ENCODE peak calls at places on chromosomes 2 and 18, in four cellular contexts. H is H9, N is mesendoderm, M is neuronal stem cell. Y is an unnamed sample.

GRCh38 chr18:48680871-48681270 is 142.0 kb downstream of the CTIF start:
- DNase-seq in N (no peak), H (no peak), M (peak; percentile 61), Y (no peak)

GRCh38 chr2:183125659-183126341 is 1.6 kb downstream of the NUP35 start:
- DNase-seq in N (peak; percentile 49), H (no peak), M (no peak), Y (no peak)

GRCh38 chr2:56132138-56132537 is 51.7 kb upstream of the CCDC85A start:
- DNase-seq in H (no peak), M (peak; percentile 41), N (peak; percentile 46), Y (no peak)

GRCh38 chr18:22098563-22098989 is 70.8 kb upstream of the GATA6 start:
- DNase-seq in M (no peak), H (no peak), N (no peak), Y (no peak)

GRCh38 chr18:75170022-75170789 is 38.7 kb downstream of the PTGR3 start:
- DNase-seq in N (peak; percentile 11), H (no peak), M (no peak), Y (peak; percentile 38)

GRCh38 chr2:239203443-239204142 is 197.2 kb downstream of the HDAC4 start:
- DNase-seq in N (no peak), M (no peak), H (no peak), Y (no peak)

GRCh38 chr2:174699993-174700766 is 64.1 kb downstream of the CHRNA1 start:
- DNase-seq in M (peak; percentile 45), N (peak; percentile 73), H (no peak), Y (no peak)

GRCh38 chr2:237152361-237152760 is 66.7 kb downstream of the COPS8 start:
- DNase-seq in H (no peak), M (no peak), N (no peak), Y (no peak)

GRCh38 chr18:55356815-55357214 is 231.2 kb downstream of the TCF4 start:
- DNase-seq in M (no peak), H (no peak), N (no peak), Y (no peak)

GRCh38 chr2:214881647-214882205 is 72.2 kb upstream of the BARD1 start:
- DNase-seq in H (no peak), N (no peak), M (no peak), Y (no peak)

GRCh38 chr2:165874445-165875039 is 79.0 kb downstream of the TTC21B start:
- DNase-seq in H (no peak), N (peak; percentile 82), M (peak; percentile 32), Y (peak; percentile 80)

GRCh38 chr2:218319813-218320360 is 27.6 kb upstream of the TMBIM1 start:
- DNase-seq in M (no peak), H (no peak), N (no peak), Y (no peak)

GRCh38 chr18:49690307-49690706 is 123.0 kb downstream of the ACAA2 start:
- DNase-seq in N (no peak), M (no peak), H (no peak), Y (no peak)

GRCh38 chr2:231597014-231597611 is 4.4 kb downstream of the TEX44 start:
- DNase-seq in M (no peak), H (no peak), N (no peak), Y (peak; percentile 85)

GRCh38 chr2:240917684-240918257 is 11.6 kb downstream of the CROCC2 start:
- DNase-seq in M (no peak), H (peak; percentile 18), N (no peak), Y (no peak)

GRCh38 chr2:177433402-177433801 is 40.8 kb downstream of the AGPS start:
- DNase-seq in H (no peak), M (no peak), N (no peak), Y (no peak)

GRCh38 chr2:64273524-64274398 is 129.5 kb upstream of the PELI1 start:
- DNase-seq in N (peak; percentile 94), H (no peak), M (no peak), Y (peak; percentile 7)

GRCh38 chr2:171785450-171785849 is 98.2 kb downstream of the DYNC1I2 start:
- DNase-seq in M (no peak), N (no peak), H (no peak), Y (no peak)

GRCh38 chr2:126637393-126637792 is 18.6 kb upstream of the GYPC start:
- DNase-seq in M (no peak), H (no peak), N (no peak), Y (no peak)

GRCh38 chr18:13376298-13376840 is 157.8 kb downstream of the LDLRAD4 start:
- DNase-seq in H (no peak), N (no peak), M (no peak), Y (no peak)

GRCh38 chr18:49111191-49111988 is 160.6 kb upstream of the SMAD7 start:
- DNase-seq in N (no peak), H (no peak), M (no peak), Y (peak; percentile 70)

GRCh38 chr18:33647365-33647764 is 69.3 kb downstream of the ASXL3 start:
- DNase-seq in H (no peak), M (no peak), N (no peak), Y (no peak)

GRCh38 chr2:174344716-174345472 is 10.1 kb downstream of the SP9 start:
- DNase-seq in M (peak; percentile 54), H (no peak), N (peak; percentile 74), Y (peak; percentile 57)

GRCh38 chr2:43059183-43059897 is 167.1 kb downstream of the ZFP36L2 start:
- DNase-seq in H (no peak), N (no peak), M (no peak), Y (no peak)

GRCh38 chr2:2573205-2573604 is 242.1 kb upstream of the MYT1L start:
- DNase-seq in N (no peak), M (no peak), H (no peak), Y (no peak)

GRCh38 chr2:68357608-68358337 is 7.3 kb upstream of the PLEK start:
- DNase-seq in N (peak; percentile 79), M (peak; percentile 20), H (peak; percentile 81), Y (peak; percentile 59)

GRCh38 chr18:8788503-8789429 is 83.4 kb downstream of the MTCL1 start:
- DNase-seq in M (no peak), N (no peak), H (no peak), Y (peak; percentile 41)

GRCh38 chr2:1603521-1603920 is 140.8 kb downstream of the PXDN start:
- DNase-seq in N (no peak), M (no peak), H (no peak), Y (no peak)

GRCh38 chr18:61308795-61309393 is 24.3 kb upstream of the CDH20 start:
- DNase-seq in H (no peak), M (no peak), N (no peak), Y (peak; percentile 25)

GRCh38 chr2:216389565-216389964 is 17.3 kb upstream of the MARCHF4 start:
- DNase-seq in N (no peak), M (no peak), H (no peak), Y (peak; percentile 56)

GRCh38 chr2:9775351-9775750 is 67.9 kb upstream of the TAF1B start:
- DNase-seq in H (no peak), M (no peak), N (no peak), Y (no peak)

GRCh38 chr2:11867926-11868325 is 121.5 kb downstream of the LPIN1 start:
- DNase-seq in H (no peak), M (no peak), N (no peak), Y (no peak)

GRCh38 chr2:162938387-162938786 is 99.8 kb upstream of the KCNH7 start:
- DNase-seq in M (no peak), N (peak; percentile 19), H (peak; percentile 76), Y (no peak)

GRCh38 chr2:112198780-112199179 is 56.1 kb downstream of the ZC3H8 start:
- DNase-seq in M (no peak), H (no peak), N (no peak), Y (no peak)

GRCh38 chr2:84840306-84840705 is 40.6 kb downstream of the TRABD2A start:
- DNase-seq in N (peak; percentile 73), H (no peak), M (no peak), Y (peak; percentile 86)

GRCh38 chr2:84836215-84836614 is 44.7 kb downstream of the TRABD2A start:
- DNase-seq in M (no peak), H (no peak), N (no peak), Y (no peak)

GRCh38 chr2:84838434-84839145 is 42.3 kb downstream of the TRABD2A start:
- DNase-seq in M (no peak), H (no peak), N (no peak), Y (peak; percentile 57)

GRCh38 chr2:84841577-84841976 is 39.3 kb downstream of the TRABD2A start:
- DNase-seq in M (no peak), N (no peak), H (no peak), Y (no peak)

GRCh38 chr2:84839851-84840250 is 41.0 kb downstream of the TRABD2A start:
- DNase-seq in H (no peak), M (no peak), N (peak; percentile 49), Y (no peak)
- H4K8ac ChIP-seq in H (no peak overlapping the region), M (no peak overlapping the region), N (no peak overlapping the region), Y (no peak overlapping the region)

GRCh38 chr18:57970356-57971095 is 73.5 kb upstream of the NEDD4L start:
- DNase-seq in N (peak; percentile 70), H (peak; percentile 68), M (no peak), Y (peak; percentile 87)
- H4K8ac ChIP-seq in N (no peak overlapping the region), H (no peak overlapping the region), M (no peak overlapping the region), Y (no peak overlapping the region)

DNA sequence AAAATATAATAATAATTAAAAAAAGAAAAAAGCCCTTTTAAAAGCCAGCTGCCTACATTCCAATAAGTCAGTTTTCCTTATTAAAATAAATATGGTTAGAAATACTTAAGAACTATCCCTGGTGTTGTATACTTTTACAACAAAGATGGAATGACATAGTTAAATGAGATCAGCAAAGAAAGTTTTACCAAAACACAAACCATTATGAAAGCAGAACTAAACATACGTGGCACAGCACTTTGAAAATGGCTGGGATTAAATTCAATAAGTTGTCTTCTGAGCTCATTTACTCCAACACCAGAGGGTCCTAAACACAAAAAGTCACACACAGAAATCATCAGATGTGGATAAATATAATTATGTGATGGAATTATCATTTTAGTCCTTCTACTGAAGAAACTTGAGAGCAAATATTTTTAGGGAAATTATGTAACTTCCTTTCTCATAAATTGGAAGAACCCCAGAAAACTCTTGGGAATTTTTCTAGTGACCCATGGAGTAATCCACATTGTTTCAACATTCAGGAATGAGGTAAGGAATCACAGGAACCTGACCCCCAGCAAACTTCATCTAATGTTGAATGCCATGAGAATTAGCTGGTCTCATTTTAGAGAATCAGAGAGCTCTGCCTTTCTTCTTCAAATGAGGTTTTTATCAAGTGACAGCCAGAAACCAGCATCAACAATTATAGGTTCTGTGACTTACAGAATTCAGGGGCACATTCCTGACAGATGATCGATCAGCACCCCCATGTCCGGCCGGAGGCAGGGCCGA is 11.5 kb upstream of the TMEM237 start:
- DNase-seq in N (no peak), M (no peak), H (no peak), Y (peak; percentile 39)
- H4K8ac ChIP-seq in N (no peak overlapping the region), M (no peak overlapping the region), H (no peak overlapping the region), Y (no peak overlapping the region)

DNA sequence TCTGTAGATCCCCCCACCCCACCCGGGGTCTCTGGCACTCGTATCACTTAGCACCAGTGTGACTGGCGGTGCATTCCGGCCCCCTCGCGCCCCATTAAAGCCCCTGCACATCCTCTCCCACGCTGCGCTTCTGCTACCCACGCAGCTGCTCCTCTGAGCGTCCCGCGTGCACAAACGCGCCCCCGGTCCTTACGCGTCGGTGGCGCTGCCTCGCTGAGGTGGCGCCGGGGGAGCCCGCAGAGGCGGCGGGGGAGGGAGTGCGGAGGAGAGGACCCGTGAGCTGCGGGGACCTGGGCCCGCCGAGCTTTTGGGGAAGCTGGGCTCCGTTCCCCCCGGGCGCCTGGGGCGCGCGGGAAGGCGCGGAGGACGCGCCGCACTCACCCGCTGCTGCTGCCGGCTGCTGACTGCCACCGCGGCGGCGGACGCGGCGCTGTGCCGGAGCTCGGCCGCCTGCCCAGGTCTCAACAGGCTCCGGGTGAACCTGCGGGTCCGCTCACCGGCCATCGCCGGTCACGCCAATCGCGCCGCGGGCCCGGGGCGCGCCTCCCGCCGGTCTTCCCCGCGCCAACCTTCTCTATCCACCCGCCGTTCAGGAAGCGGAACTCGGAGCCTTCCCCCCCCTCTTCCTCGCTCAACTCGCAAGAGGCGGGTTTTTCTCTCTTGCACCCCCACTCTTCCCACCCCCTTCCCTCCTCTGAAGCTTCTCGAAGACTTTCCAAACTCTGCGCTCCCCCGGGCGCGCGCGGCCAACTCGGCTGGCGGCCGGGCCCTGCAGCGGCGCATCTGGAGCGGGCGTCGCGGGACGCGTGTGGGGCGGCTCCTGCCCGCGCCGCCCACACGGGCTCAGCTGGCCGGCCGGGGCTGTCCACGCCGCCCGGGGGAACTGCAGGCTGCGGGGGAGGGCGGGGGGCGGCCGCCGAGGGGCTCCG is at the start of gene DOCK10:
- DNase-seq in H (peak; percentile 38), M (peak; percentile 24), N (peak; percentile 23), Y (no peak)
- H4K8ac ChIP-seq in H (no peak within 1 kb of the TSS), M (no peak within 1 kb of the TSS), N (no peak within 1 kb of the TSS), Y (no peak within 1 kb of the TSS)